ENCODE peak calls at places on chromosomes 2 and 18, in seven cellular contexts. G is WTC11, T is H1, B is GM12878, U is HEK293T, M is K562, J is HepG2. R is an unnamed sample.

GRCh38 chr2:95385570-95385984 is 16.9 kb upstream of the FAHD2A start:
- DNase-seq in B (no peak), J (no peak), G (no peak), U (no peak), T (no peak), M (no peak), R (no peak)

GRCh38 chr2:75632091-75632704 is 14.4 kb upstream of the MRPL19 start:
- DNase-seq in T (no peak), B (no peak), J (no peak), U (no peak), M (peak; percentile 23), G (no peak), R (no peak)

GRCh38 chr2:16288371-16289112 is 348.2 kb downstream of the MYCN start:
- DNase-seq in B (no peak), M (no peak), J (no peak), U (no peak), G (no peak), T (no peak), R (no peak)

GRCh38 chr2:128452536-128453530 is 134.2 kb upstream of the HS6ST1 start:
- DNase-seq in J (no peak), U (no peak), T (peak; percentile 33), G (no peak), M (no peak), B (no peak), R (no peak)

GRCh38 chr2:150643106-150643730 is 155.8 kb upstream of the RND3 start:
- DNase-seq in G (no peak), J (no peak), M (no peak), T (no peak), U (no peak), B (no peak), R (no peak)

GRCh38 chr2:38552259-38552658 is 50.5 kb downstream of the HNRNPLL start:
- DNase-seq in G (no peak), J (no peak), U (no peak), M (peak; percentile 82), T (no peak), B (no peak), R (no peak)

GRCh38 chr18:28086530-28087172 is 90.3 kb downstream of the CDH2 start:
- DNase-seq in G (no peak), B (no peak), M (no peak), J (peak; percentile 72), T (no peak), U (no peak), R (no peak)

GRCh38 chr2:208047840-208048239 is 22.5 kb upstream of the PLEKHM3 start:
- DNase-seq in T (no peak), J (no peak), M (no peak), B (no peak), U (no peak), G (no peak), R (no peak)

GRCh38 chr2:183034806-183035205 is 3.5 kb downstream of the NCKAP1 start:
- DNase-seq in J (no peak), T (no peak), B (no peak), G (no peak), U (no peak), M (no peak), R (no peak)

GRCh38 chr2:173493874-173494273 is 139.2 kb downstream of the CDCA7 start:
- DNase-seq in U (no peak), B (no peak), G (no peak), T (no peak), J (no peak), M (no peak), R (no peak)

GRCh38 chr18:78878335-78878734 is 101.3 kb upstream of the SALL3 start:
- DNase-seq in G (no peak), T (no peak), U (no peak), B (no peak), M (no peak), J (no peak), R (no peak)
- TF ChIP-seq SP1 in G (no peak), T (no peak), U (no peak), B (no peak), M (no peak), J (no peak), R (no peak)

DNA sequence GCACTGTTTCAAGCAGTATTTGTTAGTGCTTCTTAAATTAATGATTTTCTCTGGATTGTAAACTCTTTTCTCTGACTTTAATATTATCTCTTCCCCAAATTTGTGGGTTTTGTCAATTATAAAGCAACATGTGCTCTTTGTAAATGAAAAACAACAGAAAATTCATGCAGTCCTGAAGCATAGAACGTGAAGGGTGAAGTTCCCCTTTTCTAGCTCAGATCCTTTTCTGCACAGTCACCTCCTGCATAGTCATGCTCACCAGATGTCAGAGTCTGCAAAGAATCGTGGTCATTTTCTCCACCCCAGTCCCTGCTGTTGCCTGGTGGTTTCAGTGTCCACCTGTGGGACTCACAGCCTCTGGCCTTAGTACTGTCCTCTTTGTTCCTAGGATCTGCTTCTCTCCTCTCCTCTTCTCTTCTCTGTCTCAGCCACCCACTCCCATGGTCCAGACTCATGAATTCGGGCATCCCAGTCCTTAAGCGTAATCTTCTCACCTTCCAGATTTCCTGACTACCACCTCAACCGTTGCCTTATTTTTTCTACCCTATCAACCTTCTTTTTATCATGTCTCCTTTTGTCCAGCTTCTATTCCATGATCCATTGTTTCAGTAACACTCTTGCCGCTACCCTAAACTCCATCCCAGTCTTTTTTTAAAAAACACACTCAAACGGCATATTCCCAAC is 229.1 kb downstream of the RTP5 start:
- DNase-seq in M (peak; percentile 85), J (no peak), T (no peak), G (no peak), U (no peak), B (peak; percentile 40), R (no peak)
- TF ChIP-seq SP1 in M (no peak), J (no peak), T (no peak), G (no peak), U (no peak), B (no peak), R (no peak)

GRCh38 chr2:19352946-19353720 is 5.3 kb downstream of the OSR1 start:
- DNase-seq in B (no peak), G (peak; percentile 36), T (no peak), J (no peak), M (no peak), U (no peak), R (no peak)

GRCh38 chr2:19355931-19356544 is 2.4 kb downstream of the OSR1 start:
- DNase-seq in G (no peak), J (no peak), B (no peak), M (no peak), T (no peak), U (no peak), R (no peak)

GRCh38 chr2:19355416-19355821 is 3.0 kb downstream of the OSR1 start:
- DNase-seq in M (no peak), J (no peak), T (no peak), U (no peak), G (no peak), B (no peak), R (no peak)

GRCh38 chr2:19353721-19354050 is 4.7 kb downstream of the OSR1 start:
- DNase-seq in U (no peak), M (no peak), T (no peak), G (no peak), B (no peak), J (no peak), R (no peak)

DNA sequence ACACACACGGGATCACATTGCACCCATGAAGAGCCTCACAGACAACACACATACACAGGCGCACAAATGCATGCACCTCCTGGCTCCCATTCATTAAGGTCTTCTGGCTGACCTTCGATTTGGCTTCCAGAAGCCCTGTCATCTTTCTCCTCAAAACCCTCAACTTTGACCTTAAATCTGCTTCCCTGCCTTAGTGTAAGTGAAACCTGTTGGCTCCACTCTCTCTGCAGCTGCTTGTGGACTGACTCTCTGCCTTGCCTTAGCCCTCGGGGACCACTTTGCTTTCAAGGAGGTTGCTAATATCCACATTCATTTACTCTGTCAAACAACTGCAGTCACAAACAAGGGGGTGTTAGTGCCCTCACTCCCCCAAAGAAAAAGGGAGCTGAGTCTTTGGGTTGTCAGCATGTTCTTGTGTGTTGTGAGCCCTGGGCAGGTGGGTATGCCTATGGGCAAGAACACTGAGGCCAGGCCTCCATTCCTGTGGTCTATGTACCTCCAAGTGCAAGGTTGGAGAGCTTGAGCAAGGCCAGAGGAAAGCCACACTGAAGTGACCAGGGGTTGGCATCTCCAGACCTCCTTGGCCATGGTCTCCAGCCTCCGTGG is 3.9 kb downstream of the OSR1 start:
- DNase-seq in M (no peak), U (no peak), T (no peak), J (no peak), G (no peak), B (no peak), R (no peak)
- TF ChIP-seq SP1 in M (no peak), U (no peak), T (no peak), J (no peak), G (no peak), B (no peak), R (no peak)

DNA sequence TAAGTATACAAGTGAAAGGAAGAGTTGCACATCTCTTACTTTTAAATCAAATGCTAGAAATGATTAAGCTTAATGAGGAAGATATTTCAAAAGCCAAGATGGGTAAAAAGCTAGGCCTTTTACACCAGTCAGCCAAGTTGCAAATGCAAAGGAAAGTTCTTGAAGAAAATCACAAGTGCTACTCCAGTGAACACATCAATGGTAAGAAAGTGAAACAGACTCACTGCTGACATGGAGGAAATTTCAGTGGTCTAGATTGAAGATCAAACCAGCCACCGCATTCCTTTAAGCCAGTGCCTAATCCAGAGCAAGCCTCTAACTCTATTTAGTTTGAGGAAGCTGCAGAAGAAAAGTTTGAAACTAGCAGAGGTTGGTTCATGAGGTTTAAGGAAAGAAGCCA is 79.1 kb downstream of the RBBP8 start:
- DNase-seq in M (no peak), J (no peak), G (no peak), T (no peak), U (no peak), B (no peak), R (no peak)
- TF ChIP-seq SP1 in M (no peak), J (no peak), G (no peak), T (no peak), U (no peak), B (no peak), R (no peak)

DNA sequence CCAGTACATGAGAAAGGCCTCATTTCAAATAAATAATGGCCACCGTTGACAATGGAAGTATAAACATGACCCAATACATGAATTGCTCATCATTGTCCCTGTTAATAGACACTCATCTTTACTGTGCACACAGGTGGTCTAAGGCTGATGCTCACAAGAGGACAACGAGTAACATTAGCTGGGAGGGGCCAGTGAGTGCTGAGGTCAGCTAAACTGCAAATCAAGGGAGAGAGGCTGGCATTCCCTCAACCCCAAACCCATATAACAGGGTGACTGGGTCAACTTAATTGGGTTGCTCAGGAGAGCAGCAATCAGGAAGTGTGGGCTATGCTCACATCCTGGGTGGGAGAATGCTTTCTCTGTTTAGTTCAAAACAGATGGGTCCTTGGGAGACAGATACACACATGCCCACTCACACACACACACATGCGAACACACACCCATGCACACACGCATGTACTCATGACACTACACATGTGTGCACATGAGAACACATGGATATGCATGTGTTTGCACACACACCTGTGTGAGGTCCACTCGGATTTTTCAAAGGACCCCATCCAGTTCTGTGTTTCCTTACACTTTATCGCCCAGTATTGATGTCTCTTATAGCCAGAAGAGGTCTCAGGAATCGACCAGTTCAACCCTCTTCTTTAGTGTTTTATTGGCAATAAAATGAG is 172.0 kb downstream of the INHBB start:
- DNase-seq in T (no peak), G (no peak), B (no peak), M (no peak), U (no peak), J (no peak), R (no peak)
- TF ChIP-seq SP1 in T (no peak), G (no peak), B (no peak), M (no peak), U (no peak), J (no peak), R (no peak)

GRCh38 chr2:229340086-229340760 is 69.1 kb upstream of the PID1 start:
- DNase-seq in U (no peak), J (no peak), T (no peak), M (no peak), G (no peak), B (no peak), R (no peak)
- TF ChIP-seq SP1 in U (no peak), J (no peak), T (no peak), M (no peak), G (no peak), B (no peak), R (no peak)

GRCh38 chr2:235859651-235860050 is 308.5 kb downstream of the GBX2 start:
- DNase-seq in B (no peak), M (no peak), G (peak; percentile 9), J (no peak), T (no peak), U (no peak), R (no peak)
- TF ChIP-seq SP1 in B (no peak), M (no peak), G (no peak), J (no peak), T (no peak), U (no peak), R (no peak)

R was measured in HCT116.